ENCODE peak calls at places on chromosomes 6 and 20, in ten cellular contexts. E is NCI-H460; T is Right ventricle myocardium inferior; O is ACHN; H is activated T-helper 1 cell treated with anti-CD3 and anti-CD28 coated beads, Interleukin-12 subunit alpha, Interleukin-12 subunit beta, Interleukin-2, Interleukin-4 antibody, amounts not matched to agents 30 ng/mL and 10 ng/mL and 1 ng/mL, durations not matched to agents 14 hours and 24 hours and 36 hours; X is fibroblast of pulmonary artery; Z is astrocyte of the spinal cord; Y is hepatocyte; B is globus pallidus; I is mesenchymal stem cell. F is an unnamed sample.
A peak's percentile ranks its signal among the peaks of the same experiment; 100 is the strongest.

GRCh38 chr6:164693934-164694333 is 615.5 kb downstream of the C6orf118 start:
- DNase-seq in E (no peak), T (no peak), O (no peak), H (no peak), X (peak; percentile 50), Z (peak; percentile 75), Y (no peak), B (peak; percentile 96), I (no peak), F (no peak)

GRCh38 chr20:41643504-41643938 is 25.3 kb upstream of the CHD6 start:
- DNase-seq in E (peak; percentile 89), T (no peak), O (peak; percentile 5), H (no peak), X (peak; percentile 96), Z (peak; percentile 37), Y (peak; percentile 80), B (no peak), I (peak; percentile 33), F (no peak)

GRCh38 chr6:138428943-138429616 is 25.1 kb downstream of the HEBP2 start:
- DNase-seq in E (peak; percentile 48), T (no peak), O (peak; percentile 52), H (no peak), X (peak; percentile 84), Z (peak; percentile 81), Y (peak; percentile 69), B (peak; percentile 59), I (peak; percentile 62), F (no peak)

GRCh38 chr6:18155273-18155863 is at the start of gene KDM1B:
- DNase-seq in E (peak; percentile 96), T (peak; percentile 99), O (peak; percentile 95), H (peak; percentile 99), X (peak; percentile 99), Z (peak; percentile 99), Y (peak; percentile 99), B (peak; percentile 99), I (peak; percentile 98), F (no peak)

GRCh38 chr20:43746344-43747137 is 19.7 kb upstream of the GTSF1L start:
- DNase-seq in E (no peak), T (no peak), O (no peak), H (no peak), X (peak; percentile 57), Z (no peak), Y (no peak), B (no peak), I (no peak), F (no peak)

GRCh38 chr20:46477225-46477624 is 36.1 kb downstream of the ZNF334 start:
- DNase-seq in E (no peak), T (no peak), O (no peak), H (no peak), X (no peak), Z (no peak), Y (no peak), B (no peak), I (no peak), F (no peak)

GRCh38 chr6:14380421-14380820 is 262.8 kb downstream of the CD83 start:
- DNase-seq in E (no peak), T (no peak), O (no peak), H (no peak), X (no peak), Z (no peak), Y (no peak), B (no peak), I (no peak), F (no peak)

GRCh38 chr6:32816746-32817204 is at the start of gene HLA-DOB:
- DNase-seq in E (no peak), T (no peak), O (peak; percentile 37), H (no peak), X (peak; percentile 56), Z (no peak), Y (peak; percentile 49), B (peak; percentile 23), I (peak; percentile 43), F (no peak)

GRCh38 chr20:23018432-23018831 is 16.7 kb upstream of the SSTR4 start:
- DNase-seq in E (no peak), T (no peak), O (no peak), H (no peak), X (no peak), Z (no peak), Y (no peak), B (no peak), I (no peak), F (no peak)

GRCh38 chr20:44720617-44720993 is 5.4 kb downstream of the CCN5 start:
- DNase-seq in E (peak; percentile 98), T (no peak), O (peak; percentile 96), H (no peak), X (peak; percentile 69), Z (no peak), Y (no peak), B (peak; percentile 80), I (peak; percentile 50), F (peak; percentile 18)

GRCh38 chr20:62822239-62822787 is 5.5 kb downstream of the COL9A3 start:
- DNase-seq in E (no peak), T (no peak), O (no peak), H (no peak), X (no peak), Z (no peak), Y (no peak), B (no peak), I (no peak), F (no peak)

GRCh38 chr6:136788069-136788902 is 4.0 kb downstream of the MAP3K5 start:
- DNase-seq in E (no peak), T (no peak), O (no peak), H (no peak), X (peak; percentile 84), Z (peak; percentile 86), Y (no peak), B (no peak), I (peak; percentile 93), F (no peak)

GRCh38 chr6:16639689-16640480 is 121.4 kb downstream of the ATXN1 start:
- DNase-seq in E (no peak), T (no peak), O (peak; percentile 79), H (no peak), X (peak; percentile 80), Z (peak; percentile 81), Y (peak; percentile 16), B (no peak), I (peak; percentile 86), F (no peak)

GRCh38 chr20:12177657-12178293 is 260.1 kb downstream of the BTBD3 start:
- DNase-seq in E (no peak), T (no peak), O (no peak), H (no peak), X (no peak), Z (no peak), Y (peak; percentile 34), B (peak; percentile 26), I (no peak), F (no peak)

F was measured in C1 segment of cervical spinal cord.